ENCODE peak calls at places on chromosomes 12 and 14, in four cellular contexts. One of them, this sample, is unnamed.

GRCh38 chr14:103546651-103547454 is 15.6 kb downstream of the BAG5 start:
- DNase-seq in midbrain: peak
- DNase-seq in body of pancreas: peak
- DNase-seq in pancreas: peak
- DNase-seq in this sample: no peak

GRCh38 chr14:91261986-91262549 is 17.6 kb upstream of the GPR68 start:
- DNase-seq in midbrain: no peak
- DNase-seq in body of pancreas: no peak
- DNase-seq in pancreas: peak
- DNase-seq in this sample: no peak

GRCh38 chr14:60183724-60184596 is 18.8 kb upstream of the DHRS7 start:
- DNase-seq in midbrain: peak
- DNase-seq in body of pancreas: no peak
- DNase-seq in pancreas: no peak
- DNase-seq in this sample: no peak

GRCh38 chr14:91417134-91417982 is at the start of gene CCDC88C:
- DNase-seq in midbrain: peak
- DNase-seq in body of pancreas: peak
- DNase-seq in pancreas: peak
- DNase-seq in this sample: peak

GRCh38 chr14:92731622-92732021 is 16.8 kb downstream of the LGMN start:
- DNase-seq in midbrain: no peak
- DNase-seq in body of pancreas: no peak
- DNase-seq in pancreas: no peak
- DNase-seq in this sample: no peak

GRCh38 chr14:69695664-69696527 is 71.0 kb upstream of the SRSF5 start:
- DNase-seq in midbrain: peak
- DNase-seq in body of pancreas: peak
- DNase-seq in pancreas: no peak
- DNase-seq in this sample: no peak

GRCh38 chr14:53260286-53260685 is 107.2 kb upstream of the DDHD1 start:
- DNase-seq in midbrain: no peak
- DNase-seq in body of pancreas: no peak
- DNase-seq in pancreas: no peak
- DNase-seq in this sample: no peak

GRCh38 chr12:56158926-56159461 is 835 bp downstream of the MYL6 start:
- DNase-seq in midbrain: peak
- DNase-seq in body of pancreas: peak
- DNase-seq in pancreas: peak
- DNase-seq in this sample: no peak

GRCh38 chr14:20641591-20641990 is at the start of gene OR6S1:
- DNase-seq in midbrain: no peak
- DNase-seq in body of pancreas: no peak
- DNase-seq in pancreas: no peak
- DNase-seq in this sample: no peak

GRCh38 chr12:104320627-104321024 is 17.1 kb downstream of the EID3 start:
- DNase-seq in midbrain: no peak
- DNase-seq in body of pancreas: no peak
- DNase-seq in pancreas: no peak
- DNase-seq in this sample: no peak

GRCh38 chr12:51855586-51856428 is 7.3 kb upstream of the FIGNL2 start:
- DNase-seq in midbrain: no peak
- DNase-seq in body of pancreas: peak
- DNase-seq in pancreas: no peak
- DNase-seq in this sample: no peak

GRCh38 chr12:96719671-96720362 is 187.2 kb upstream of the NEDD1 start:
- DNase-seq in midbrain: peak
- DNase-seq in body of pancreas: no peak
- DNase-seq in pancreas: no peak
- DNase-seq in this sample: no peak

GRCh38 chr12:53652366-53652765 is 23.5 kb downstream of the ATP5MC2 start:
- DNase-seq in midbrain: no peak
- DNase-seq in body of pancreas: no peak
- DNase-seq in pancreas: no peak
- DNase-seq in this sample: no peak

GRCh38 chr12:101501410-101502045 is 26.4 kb downstream of the SPIC start:
- DNase-seq in midbrain: no peak
- DNase-seq in body of pancreas: peak
- DNase-seq in pancreas: no peak
- DNase-seq in this sample: no peak

GRCh38 chr12:124913474-124914391 is 717 bp downstream of the UBC start:
- DNase-seq in midbrain: no peak
- DNase-seq in body of pancreas: peak
- DNase-seq in pancreas: peak
- DNase-seq in this sample: peak

GRCh38 chr12:57089259-57090245 is 638 bp downstream of the NAB2 start:
- DNase-seq in midbrain: peak
- DNase-seq in body of pancreas: peak
- DNase-seq in pancreas: peak
- DNase-seq in this sample: no peak

GRCh38 chr12:115737895-115738294 is 539.6 kb downstream of the MED13L start:
- DNase-seq in midbrain: no peak
- DNase-seq in body of pancreas: no peak
- DNase-seq in pancreas: no peak
- DNase-seq in this sample: no peak

GRCh38 chr14:93475471-93475870 is 44.7 kb downstream of the UNC79 start:
- DNase-seq in midbrain: no peak
- DNase-seq in body of pancreas: no peak
- DNase-seq in pancreas: no peak
- DNase-seq in this sample: no peak

GRCh38 chr12:54352022-54352531 is 12.2 kb downstream of the GPR84 start:
- DNase-seq in midbrain: peak
- DNase-seq in body of pancreas: peak
- DNase-seq in pancreas: peak
- DNase-seq in this sample: no peak

GRCh38 chr12:449203-449602 is 10.5 kb upstream of the B4GALNT3 start:
- DNase-seq in midbrain: no peak
- DNase-seq in body of pancreas: no peak
- DNase-seq in pancreas: no peak
- DNase-seq in this sample: no peak

GRCh38 chr12:101616027-101616494 is 21.3 kb downstream of the MYBPC1 start:
- DNase-seq in midbrain: no peak
- DNase-seq in body of pancreas: no peak
- DNase-seq in pancreas: no peak
- DNase-seq in this sample: no peak

GRCh38 chr12:113222730-113223531 is 1.7 kb downstream of the TPCN1 start:
- DNase-seq in midbrain: peak
- DNase-seq in body of pancreas: peak
- DNase-seq in pancreas: peak
- DNase-seq in this sample: no peak

GRCh38 chr14:93940437-93940836 is 13.3 kb downstream of the FAM181A start:
- DNase-seq in midbrain: no peak
- DNase-seq in body of pancreas: no peak
- DNase-seq in pancreas: no peak
- DNase-seq in this sample: no peak

GRCh38 chr12:65637774-65638173 is 186.5 kb upstream of the HMGA2 start:
- DNase-seq in midbrain: no peak
- DNase-seq in body of pancreas: no peak
- DNase-seq in pancreas: no peak
- DNase-seq in this sample: no peak

GRCh38 chr12:79378496-79378895 is 312.3 kb downstream of the PAWR start:
- DNase-seq in midbrain: peak
- DNase-seq in body of pancreas: no peak
- DNase-seq in pancreas: no peak
- DNase-seq in this sample: no peak

GRCh38 chr14:50383618-50384225 is 13.0 kb downstream of the CDKL1 start:
- DNase-seq in midbrain: no peak
- DNase-seq in body of pancreas: peak
- DNase-seq in pancreas: no peak
- DNase-seq in this sample: no peak

GRCh38 chr12:131167334-131167733 is 213.6 kb downstream of the ADGRD1 start:
- DNase-seq in midbrain: peak
- DNase-seq in body of pancreas: no peak
- DNase-seq in pancreas: no peak
- DNase-seq in this sample: no peak